ENCODE peak calls at places on chromosome 2, in five cellular contexts. C, W, O, Z and K are unnamed samples.

GRCh38 chr2:96618599-96619283 is 19.4 kb downstream of the KANSL3 start:
- DNase-seq in C (no peak), W (no peak), O (no peak), Z (no peak), K (no peak)

GRCh38 chr2:52074139-52074719 is 1042.3 kb upstream of the NRXN1 start:
- DNase-seq in C (no peak), W (no peak), O (no peak), Z (no peak), K (no peak)

GRCh38 chr2:42049411-42050349 is 1.9 kb downstream of the PKDCC start:
- DNase-seq in C (no peak), W (no peak), O (no peak), Z (no peak), K (no peak)

GRCh38 chr2:34656632-34657031 is 1057.5 kb upstream of the FAM98A start:
- DNase-seq in C (no peak), W (no peak), O (no peak), Z (no peak), K (no peak)

GRCh38 chr2:97714950-97715652 is 1.7 kb downstream of the ZAP70 start:
- DNase-seq in C (no peak), W (peak), O (no peak), Z (no peak), K (no peak)

GRCh38 chr2:10267551-10268465 is 34.9 kb upstream of the HPCAL1 start:
- DNase-seq in C (peak), W (peak), O (no peak), Z (no peak), K (peak)

GRCh38 chr2:60822987-60823386 is 58.4 kb upstream of the REL start:
- DNase-seq in C (no peak), W (no peak), O (no peak), Z (no peak), K (no peak)

GRCh38 chr2:216350214-216350789 is 22.0 kb downstream of the MARCHF4 start:
- DNase-seq in C (no peak), W (no peak), O (peak), Z (no peak), K (no peak)

GRCh38 chr2:23386422-23387220 is 1.6 kb downstream of the KLHL29 start:
- DNase-seq in C (no peak), W (no peak), O (no peak), Z (peak), K (peak)

GRCh38 chr2:71000780-71001591 is 6.3 kb upstream of the TEX261 start:
- DNase-seq in C (peak), W (peak), O (peak), Z (peak), K (peak)

GRCh38 chr2:20106746-20107145 is 55.3 kb upstream of the LAPTM4A start:
- DNase-seq in C (peak), W (no peak), O (no peak), Z (peak), K (no peak)

GRCh38 chr2:182050333-182050855 is 64.7 kb downstream of the PPP1R1C start:
- DNase-seq in C (no peak), W (no peak), O (no peak), Z (no peak), K (no peak)